ENCODE peak calls at places on chromosomes 16 and 17, in four cellular contexts. One of them, this sample, is unnamed.

GRCh38 chr16:78543066-78543465 is 443.6 kb downstream of the WWOX start:
- DNase-seq in ELR: no peak
- DNase-seq in stimulated activated CD8-positive, alpha-beta memory T cell treated with anti-CD3 and anti-CD28 coated beads, Interleukin-4, amount 100 ng/mL, for 1 hour: no peak
- DNase-seq in EL: no peak
- DNase-seq in this sample: no peak

GRCh38 chr17:8143581-8144400 is 8.4 kb downstream of the PER1 start:
- DNase-seq in ELR: no peak
- DNase-seq in stimulated activated CD8-positive, alpha-beta memory T cell treated with anti-CD3 and anti-CD28 coated beads, Interleukin-4, amount 100 ng/mL, for 1 hour: no peak
- DNase-seq in EL: no peak
- DNase-seq in this sample: peak; percentile 71

GRCh38 chr16:78563905-78564304 is 464.5 kb downstream of the WWOX start:
- DNase-seq in ELR: no peak
- DNase-seq in stimulated activated CD8-positive, alpha-beta memory T cell treated with anti-CD3 and anti-CD28 coated beads, Interleukin-4, amount 100 ng/mL, for 1 hour: no peak
- DNase-seq in EL: no peak
- DNase-seq in this sample: no peak

GRCh38 chr16:26139884-26140283 is 448.1 kb downstream of the HS3ST4 start:
- DNase-seq in ELR: no peak
- DNase-seq in stimulated activated CD8-positive, alpha-beta memory T cell treated with anti-CD3 and anti-CD28 coated beads, Interleukin-4, amount 100 ng/mL, for 1 hour: no peak
- DNase-seq in EL: no peak
- DNase-seq in this sample: no peak

GRCh38 chr17:1861391-1862010 is 31.7 kb downstream of the RPA1 start:
- DNase-seq in ELR: no peak
- DNase-seq in stimulated activated CD8-positive, alpha-beta memory T cell treated with anti-CD3 and anti-CD28 coated beads, Interleukin-4, amount 100 ng/mL, for 1 hour: no peak
- DNase-seq in EL: no peak
- DNase-seq in this sample: no peak

GRCh38 chr17:64278614-64279013 is 15.6 kb upstream of the TEX2 start:
- DNase-seq in ELR: peak; percentile 90
- DNase-seq in stimulated activated CD8-positive, alpha-beta memory T cell treated with anti-CD3 and anti-CD28 coated beads, Interleukin-4, amount 100 ng/mL, for 1 hour: no peak
- DNase-seq in EL: peak; percentile 60
- DNase-seq in this sample: no peak

GRCh38 chr16:11671271-11671670 is 3.0 kb downstream of the SNN start:
- DNase-seq in ELR: no peak
- DNase-seq in stimulated activated CD8-positive, alpha-beta memory T cell treated with anti-CD3 and anti-CD28 coated beads, Interleukin-4, amount 100 ng/mL, for 1 hour: no peak
- DNase-seq in EL: no peak
- DNase-seq in this sample: no peak

GRCh38 chr17:27633312-27634025 is 2.5 kb downstream of the LGALS9 start:
- DNase-seq in ELR: no peak
- DNase-seq in stimulated activated CD8-positive, alpha-beta memory T cell treated with anti-CD3 and anti-CD28 coated beads, Interleukin-4, amount 100 ng/mL, for 1 hour: no peak
- DNase-seq in EL: no peak
- DNase-seq in this sample: no peak

GRCh38 chr17:6427284-6427781 is 7.6 kb downstream of the AIPL1 start:
- DNase-seq in ELR: peak; percentile 40
- DNase-seq in stimulated activated CD8-positive, alpha-beta memory T cell treated with anti-CD3 and anti-CD28 coated beads, Interleukin-4, amount 100 ng/mL, for 1 hour: no peak
- DNase-seq in EL: peak; percentile 42
- DNase-seq in this sample: no peak

GRCh38 chr17:55117063-55117611 is 147.6 kb upstream of the HLF start:
- DNase-seq in ELR: no peak
- DNase-seq in stimulated activated CD8-positive, alpha-beta memory T cell treated with anti-CD3 and anti-CD28 coated beads, Interleukin-4, amount 100 ng/mL, for 1 hour: no peak
- DNase-seq in EL: no peak
- DNase-seq in this sample: no peak

GRCh38 chr16:83420206-83420760 is 387.5 kb upstream of the HSBP1 start:
- DNase-seq in ELR: peak; percentile 46
- DNase-seq in stimulated activated CD8-positive, alpha-beta memory T cell treated with anti-CD3 and anti-CD28 coated beads, Interleukin-4, amount 100 ng/mL, for 1 hour: no peak
- DNase-seq in EL: peak; percentile 33
- DNase-seq in this sample: no peak

GRCh38 chr17:69874220-69874670 is 200.8 kb upstream of the KCNJ16 start:
- DNase-seq in ELR: peak; percentile 95
- DNase-seq in stimulated activated CD8-positive, alpha-beta memory T cell treated with anti-CD3 and anti-CD28 coated beads, Interleukin-4, amount 100 ng/mL, for 1 hour: no peak
- DNase-seq in EL: peak; percentile 94
- DNase-seq in this sample: no peak

GRCh38 chr16:19163215-19163614 is 4.8 kb upstream of the SYT17 start:
- DNase-seq in ELR: no peak
- DNase-seq in stimulated activated CD8-positive, alpha-beta memory T cell treated with anti-CD3 and anti-CD28 coated beads, Interleukin-4, amount 100 ng/mL, for 1 hour: no peak
- DNase-seq in EL: no peak
- DNase-seq in this sample: no peak

GRCh38 chr16:48350716-48351115 is 34.5 kb downstream of the SIAH1 start:
- DNase-seq in ELR: peak; percentile 33
- DNase-seq in stimulated activated CD8-positive, alpha-beta memory T cell treated with anti-CD3 and anti-CD28 coated beads, Interleukin-4, amount 100 ng/mL, for 1 hour: no peak
- DNase-seq in EL: no peak
- DNase-seq in this sample: no peak

GRCh38 chr16:86762035-86762550 is 183.7 kb downstream of the FOXL1 start:
- DNase-seq in ELR: no peak
- DNase-seq in stimulated activated CD8-positive, alpha-beta memory T cell treated with anti-CD3 and anti-CD28 coated beads, Interleukin-4, amount 100 ng/mL, for 1 hour: no peak
- DNase-seq in EL: no peak
- DNase-seq in this sample: no peak

GRCh38 chr17:72614476-72614870 is 478.0 kb downstream of the SLC39A11 start:
- DNase-seq in ELR: no peak
- DNase-seq in stimulated activated CD8-positive, alpha-beta memory T cell treated with anti-CD3 and anti-CD28 coated beads, Interleukin-4, amount 100 ng/mL, for 1 hour: no peak
- DNase-seq in EL: no peak
- DNase-seq in this sample: no peak

GRCh38 chr16:77271532-77272426 is 72.6 kb downstream of the SYCE1L start:
- DNase-seq in ELR: no peak
- DNase-seq in stimulated activated CD8-positive, alpha-beta memory T cell treated with anti-CD3 and anti-CD28 coated beads, Interleukin-4, amount 100 ng/mL, for 1 hour: no peak
- DNase-seq in EL: no peak
- DNase-seq in this sample: no peak

GRCh38 chr17:30091166-30091670 is 25.4 kb upstream of the NSRP1 start:
- DNase-seq in ELR: no peak
- DNase-seq in stimulated activated CD8-positive, alpha-beta memory T cell treated with anti-CD3 and anti-CD28 coated beads, Interleukin-4, amount 100 ng/mL, for 1 hour: no peak
- DNase-seq in EL: no peak
- DNase-seq in this sample: no peak

GRCh38 chr17:9022553-9023388 is 1.5 kb downstream of the NTN1 start:
- DNase-seq in ELR: no peak
- DNase-seq in stimulated activated CD8-positive, alpha-beta memory T cell treated with anti-CD3 and anti-CD28 coated beads, Interleukin-4, amount 100 ng/mL, for 1 hour: no peak
- DNase-seq in EL: peak; percentile 5
- DNase-seq in this sample: peak; percentile 65